ENCODE peak calls at places on chromosomes 2 and 18, in five cellular contexts. One of them, this sample, is unnamed.

GRCh38 chr2:152585830-152586484 is 131.3 kb downstream of the PRPF40A start:
- DNase-seq in H1: no peak
- DNase-seq in H9: no peak
- DNase-seq in trophoblast cell: no peak
- DNase-seq in mesenchymal stem cell: peak
- DNase-seq in this sample: no peak

GRCh38 chr2:219352448-219353023 is 20.0 kb upstream of the RESP18 start:
- DNase-seq in H1: peak
- DNase-seq in H9: peak
- DNase-seq in trophoblast cell: peak
- DNase-seq in mesenchymal stem cell: peak
- DNase-seq in this sample: peak

GRCh38 chr2:43541165-43541564 is 54.7 kb downstream of the THADA start:
- DNase-seq in H1: no peak
- DNase-seq in H9: no peak
- DNase-seq in trophoblast cell: peak
- DNase-seq in mesenchymal stem cell: no peak
- DNase-seq in this sample: no peak

GRCh38 chr2:195686564-195686963 is 29.5 kb downstream of the SLC39A10 start:
- DNase-seq in H1: no peak
- DNase-seq in H9: no peak
- DNase-seq in trophoblast cell: no peak
- DNase-seq in mesenchymal stem cell: no peak
- DNase-seq in this sample: no peak

GRCh38 chr2:227033471-227034148 is 130.4 kb downstream of the COL4A4 start:
- DNase-seq in H1: peak
- DNase-seq in H9: peak
- DNase-seq in trophoblast cell: peak
- DNase-seq in mesenchymal stem cell: peak
- DNase-seq in this sample: peak

GRCh38 chr2:162365392-162365791 is 21.5 kb downstream of the GCA start:
- DNase-seq in H1: no peak
- DNase-seq in H9: no peak
- DNase-seq in trophoblast cell: peak
- DNase-seq in mesenchymal stem cell: no peak
- DNase-seq in this sample: no peak

GRCh38 chr18:49648326-49648725 is 86.5 kb downstream of the LIPG start:
- DNase-seq in H1: no peak
- DNase-seq in H9: no peak
- DNase-seq in trophoblast cell: peak
- DNase-seq in mesenchymal stem cell: peak
- DNase-seq in this sample: no peak

GRCh38 chr2:100833330-100833729 is 13.4 kb downstream of the NPAS2 start:
- DNase-seq in H1: no peak
- DNase-seq in H9: no peak
- DNase-seq in trophoblast cell: no peak
- DNase-seq in mesenchymal stem cell: no peak
- DNase-seq in this sample: no peak

GRCh38 chr18:79713341-79713740 is 33.7 kb downstream of the CTDP1 start:
- DNase-seq in H1: no peak
- DNase-seq in H9: no peak
- DNase-seq in trophoblast cell: no peak
- DNase-seq in mesenchymal stem cell: no peak
- DNase-seq in this sample: no peak

GRCh38 chr2:238974510-238975166 is 126.8 kb downstream of the TWIST2 start:
- DNase-seq in H1: no peak
- DNase-seq in H9: peak
- DNase-seq in trophoblast cell: no peak
- DNase-seq in mesenchymal stem cell: peak
- DNase-seq in this sample: no peak

GRCh38 chr2:7083580-7084509 is 166.6 kb downstream of the RNF144A start:
- DNase-seq in H1: peak
- DNase-seq in H9: peak
- DNase-seq in trophoblast cell: peak
- DNase-seq in mesenchymal stem cell: peak
- DNase-seq in this sample: no peak

GRCh38 chr2:2117923-2118322 is 213.2 kb downstream of the MYT1L start:
- DNase-seq in H1: no peak
- DNase-seq in H9: no peak
- DNase-seq in trophoblast cell: no peak
- DNase-seq in mesenchymal stem cell: no peak
- DNase-seq in this sample: no peak

GRCh38 chr2:156399950-156400703 is 36.1 kb upstream of the GPD2 start:
- DNase-seq in H1: peak
- DNase-seq in H9: peak
- DNase-seq in trophoblast cell: peak
- DNase-seq in mesenchymal stem cell: no peak
- DNase-seq in this sample: no peak

GRCh38 chr2:26850002-26850431 is 2.1 kb downstream of the DPYSL5 start:
- DNase-seq in H1: no peak
- DNase-seq in H9: no peak
- DNase-seq in trophoblast cell: no peak
- DNase-seq in mesenchymal stem cell: no peak
- DNase-seq in this sample: no peak

GRCh38 chr18:63427566-63427965 is 5.3 kb upstream of the VPS4B start:
- DNase-seq in H1: no peak
- DNase-seq in H9: peak
- DNase-seq in trophoblast cell: peak
- DNase-seq in mesenchymal stem cell: no peak
- DNase-seq in this sample: no peak

GRCh38 chr18:69492861-69493260 is 92.2 kb downstream of the DOK6 start:
- DNase-seq in H1: no peak
- DNase-seq in H9: no peak
- DNase-seq in trophoblast cell: no peak
- DNase-seq in mesenchymal stem cell: no peak
- DNase-seq in this sample: no peak

GRCh38 chr18:25341861-25342260 is 10.1 kb downstream of the ZNF521 start:
- DNase-seq in H1: no peak
- DNase-seq in H9: no peak
- DNase-seq in trophoblast cell: no peak
- DNase-seq in mesenchymal stem cell: no peak
- DNase-seq in this sample: no peak

GRCh38 chr2:119495948-119496347 is 28.3 kb downstream of the SCTR start:
- DNase-seq in H1: no peak
- DNase-seq in H9: no peak
- DNase-seq in trophoblast cell: no peak
- DNase-seq in mesenchymal stem cell: no peak
- DNase-seq in this sample: no peak

GRCh38 chr18:56890632-56891031 is 239.5 kb downstream of the WDR7 start:
- DNase-seq in H1: no peak
- DNase-seq in H9: no peak
- DNase-seq in trophoblast cell: peak
- DNase-seq in mesenchymal stem cell: peak
- DNase-seq in this sample: no peak

GRCh38 chr2:234999740-235000425 is 48.1 kb downstream of the SH3BP4 start:
- DNase-seq in H1: no peak
- DNase-seq in H9: no peak
- DNase-seq in trophoblast cell: peak
- DNase-seq in mesenchymal stem cell: no peak
- DNase-seq in this sample: no peak

GRCh38 chr2:241762933-241763369 is 13.7 kb upstream of the GAL3ST2 start:
- DNase-seq in H1: peak
- DNase-seq in H9: peak
- DNase-seq in trophoblast cell: peak
- DNase-seq in mesenchymal stem cell: no peak
- DNase-seq in this sample: no peak

GRCh38 chr2:157922815-157923214 is 46.7 kb upstream of the ACVR1 start:
- DNase-seq in H1: no peak
- DNase-seq in H9: no peak
- DNase-seq in trophoblast cell: no peak
- DNase-seq in mesenchymal stem cell: no peak
- DNase-seq in this sample: no peak
- H2BK12ac ChIP-seq in H1: no peak
- H2BK12ac ChIP-seq in H9: no peak
- H2BK12ac ChIP-seq in trophoblast cell: no peak
- H2BK12ac ChIP-seq in mesenchymal stem cell: no peak
- H2BK12ac ChIP-seq in this sample: no peak

GRCh38 chr18:36064027-36064808 is 3.1 kb downstream of the RPRD1A start:
- DNase-seq in H1: peak
- DNase-seq in H9: peak
- DNase-seq in trophoblast cell: no peak
- DNase-seq in mesenchymal stem cell: no peak
- DNase-seq in this sample: no peak

DNA sequence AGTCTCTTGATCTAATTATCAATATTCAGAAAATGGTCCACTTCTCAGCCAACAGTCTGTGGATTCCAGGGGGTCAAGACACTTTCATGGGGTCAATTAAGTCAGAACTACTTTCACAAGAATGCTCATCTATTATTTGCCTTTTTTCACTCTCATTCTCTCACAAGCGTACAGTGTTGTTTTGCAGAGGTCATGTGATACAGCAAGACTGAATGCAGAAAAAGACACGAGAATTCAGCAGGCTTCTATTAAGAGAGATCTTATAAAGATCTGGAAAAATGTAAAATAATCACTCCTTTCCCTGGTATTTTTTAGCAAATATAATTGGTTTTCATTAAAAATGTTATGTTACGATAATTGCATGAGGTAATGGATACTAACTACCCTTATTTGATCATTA is 8.7 kb downstream of the RPRD1A start:
- DNase-seq in H1: no peak
- DNase-seq in H9: no peak
- DNase-seq in trophoblast cell: no peak
- DNase-seq in mesenchymal stem cell: no peak
- DNase-seq in this sample: no peak
- H2BK12ac ChIP-seq in H1: no peak
- H2BK12ac ChIP-seq in H9: no peak
- H2BK12ac ChIP-seq in trophoblast cell: no peak
- H2BK12ac ChIP-seq in mesenchymal stem cell: no peak
- H2BK12ac ChIP-seq in this sample: no peak

GRCh38 chr2:169946546-169946945 is 119.3 kb downstream of the UBR3 start:
- DNase-seq in H1: no peak
- DNase-seq in H9: no peak
- DNase-seq in trophoblast cell: no peak
- DNase-seq in mesenchymal stem cell: no peak
- DNase-seq in this sample: no peak
- H2BK12ac ChIP-seq in H1: no peak
- H2BK12ac ChIP-seq in H9: no peak
- H2BK12ac ChIP-seq in trophoblast cell: no peak
- H2BK12ac ChIP-seq in mesenchymal stem cell: no peak
- H2BK12ac ChIP-seq in this sample: no peak

DNA sequence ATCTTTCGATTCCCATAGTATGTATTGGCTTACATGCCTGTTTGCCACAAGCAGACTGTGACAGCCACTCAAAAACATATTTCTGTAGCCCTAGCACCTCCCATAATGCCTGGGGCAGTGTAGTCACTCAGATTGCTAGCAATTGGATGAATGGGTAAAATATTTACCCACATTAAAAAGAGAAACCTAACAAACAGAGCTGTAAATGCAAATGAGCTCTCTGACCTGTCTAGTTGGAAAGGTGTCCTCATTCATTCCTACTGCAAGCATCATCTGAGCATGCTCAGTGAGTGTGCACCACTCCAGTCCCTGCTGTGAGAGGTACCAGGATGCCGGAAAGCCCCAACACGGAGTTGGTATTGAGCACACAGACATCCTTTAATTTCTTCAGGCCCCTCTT is 234.0 kb upstream of the RAB12 start:
- DNase-seq in H1: no peak
- DNase-seq in H9: no peak
- DNase-seq in trophoblast cell: peak
- DNase-seq in mesenchymal stem cell: no peak
- DNase-seq in this sample: no peak
- H2BK12ac ChIP-seq in H1: no peak
- H2BK12ac ChIP-seq in H9: no peak
- H2BK12ac ChIP-seq in trophoblast cell: no peak
- H2BK12ac ChIP-seq in mesenchymal stem cell: no peak
- H2BK12ac ChIP-seq in this sample: no peak

DNA sequence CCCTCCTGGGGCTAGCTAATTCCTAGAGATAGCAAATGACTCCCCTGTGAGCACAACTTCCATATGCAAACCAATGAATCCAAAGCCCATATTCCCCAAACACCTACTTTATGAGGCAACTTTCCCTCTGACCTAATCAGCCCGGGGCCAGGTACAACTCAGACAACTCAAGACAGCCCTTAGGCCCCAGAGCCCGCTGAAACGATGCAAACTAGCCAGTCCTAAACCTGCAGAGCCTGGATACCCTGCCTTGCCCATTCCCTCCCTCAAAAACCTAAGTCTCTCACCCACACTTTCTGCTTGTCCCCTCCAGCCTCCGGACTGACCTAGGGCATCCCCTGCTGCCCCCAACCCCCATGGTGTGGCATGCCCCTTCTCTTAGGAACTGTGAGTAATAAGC is 142.8 kb downstream of the ACTR3 start:
- DNase-seq in H1: no peak
- DNase-seq in H9: no peak
- DNase-seq in trophoblast cell: peak
- DNase-seq in mesenchymal stem cell: no peak
- DNase-seq in this sample: no peak
- H2BK12ac ChIP-seq in H1: no peak
- H2BK12ac ChIP-seq in H9: no peak
- H2BK12ac ChIP-seq in trophoblast cell: no peak
- H2BK12ac ChIP-seq in mesenchymal stem cell: no peak
- H2BK12ac ChIP-seq in this sample: no peak

GRCh38 chr18:6465281-6465680 is 50.6 kb upstream of the L3MBTL4 start:
- DNase-seq in H1: no peak
- DNase-seq in H9: no peak
- DNase-seq in trophoblast cell: no peak
- DNase-seq in mesenchymal stem cell: no peak
- DNase-seq in this sample: no peak
- H2BK12ac ChIP-seq in H1: no peak
- H2BK12ac ChIP-seq in H9: no peak
- H2BK12ac ChIP-seq in trophoblast cell: no peak
- H2BK12ac ChIP-seq in mesenchymal stem cell: no peak
- H2BK12ac ChIP-seq in this sample: no peak